ENCODE peak calls at places on chromosomes 4 and X, in nine cellular contexts. F, V, D, W, Y, X, C, U and T are unnamed samples.

GRCh38 chrX:43589735-43590515 is 66.2 kb upstream of the MAOA start:
- DNase-seq in F (no peak), V (no peak), D (no peak), W (no peak), Y (peak; percentile 6), X (no peak), C (no peak), U (no peak), T (no peak)

GRCh38 chrX:56233100-56233499 is 944 bp downstream of the KLF8 start:
- DNase-seq in F (no peak), V (no peak), D (no peak), W (no peak), Y (no peak), X (no peak), C (no peak), U (no peak), T (no peak)

GRCh38 chr4:54487491-54487890 is 170.3 kb upstream of the KIT start:
- DNase-seq in F (no peak), V (no peak), D (no peak), W (no peak), Y (no peak), X (no peak), C (no peak), U (no peak), T (no peak)

GRCh38 chr4:142428715-142429114 is 417.4 kb downstream of the INPP4B start:
- DNase-seq in F (no peak), V (no peak), D (no peak), W (no peak), Y (no peak), X (no peak), C (no peak), U (no peak), T (no peak)

GRCh38 chrX:107775734-107776511 is at the start of gene TSC22D3:
- DNase-seq in F (peak; percentile 48), V (peak; percentile 58), D (peak; percentile 14), W (peak; percentile 71), Y (peak; percentile 74), X (peak; percentile 61), C (peak; percentile 50), U (peak; percentile 74), T (peak; percentile 79)

GRCh38 chrX:72133851-72134546 is 2.3 kb upstream of the RTL5 start:
- DNase-seq in F (no peak), V (no peak), D (no peak), W (no peak), Y (no peak), X (no peak), C (no peak), U (no peak), T (no peak)

GRCh38 chrX:71067079-71067478 is 1.1 kb downstream of the SNX12 start:
- DNase-seq in F (no peak), V (no peak), D (no peak), W (no peak), Y (no peak), X (no peak), C (no peak), U (no peak), T (no peak)

GRCh38 chrX:18873189-18873791 is 110.6 kb downstream of the PHKA2 start:
- DNase-seq in F (no peak), V (no peak), D (no peak), W (no peak), Y (peak; percentile 78), X (no peak), C (no peak), U (peak; percentile 74), T (no peak)

GRCh38 chr4:144645621-144646522 is at the start of gene HHIP:
- DNase-seq in F (no peak), V (peak; percentile 45), D (no peak), W (peak; percentile 77), Y (peak; percentile 18), X (no peak), C (no peak), U (peak; percentile 61), T (peak; percentile 15)

GRCh38 chr4:112170451-112170993 is 25.3 kb downstream of the FAM241A start:
- DNase-seq in F (no peak), V (no peak), D (no peak), W (no peak), Y (peak; percentile 88), X (no peak), C (no peak), U (peak; percentile 96), T (peak; percentile 17)

GRCh38 chr4:169963998-169964397 is 62.2 kb downstream of the MFAP3L start:
- DNase-seq in F (no peak), V (no peak), D (no peak), W (no peak), Y (no peak), X (no peak), C (no peak), U (no peak), T (no peak)

GRCh38 chrX:1527457-1527856 is 9.5 kb downstream of the P2RY8 start:
- DNase-seq in F (no peak), V (no peak), D (no peak), W (no peak), Y (no peak), X (no peak), C (no peak), U (no peak), T (no peak)

GRCh38 chr4:78704317-78704716 is 71.8 kb upstream of the BMP2K start:
- DNase-seq in F (no peak), V (no peak), D (no peak), W (no peak), Y (no peak), X (no peak), C (no peak), U (no peak), T (no peak)

GRCh38 chr4:140098481-140099132 is 55.4 kb downstream of the MAML3 start:
- DNase-seq in F (no peak), V (no peak), D (no peak), W (no peak), Y (peak; percentile 38), X (no peak), C (no peak), U (peak; percentile 87), T (peak; percentile 19)

GRCh38 chr4:54626113-54626512 is 31.6 kb upstream of the KIT start:
- DNase-seq in F (no peak), V (peak; percentile 50), D (no peak), W (no peak), Y (no peak), X (no peak), C (no peak), U (no peak), T (no peak)

GRCh38 chr4:147479817-147480216 is 1.1 kb upstream of the EDNRA start:
- DNase-seq in F (no peak), V (no peak), D (no peak), W (no peak), Y (peak; percentile 65), X (no peak), C (no peak), U (no peak), T (no peak)

GRCh38 chrX:103063918-103064434 is at the start of gene BEX1:
- DNase-seq in F (no peak), V (no peak), D (no peak), W (peak; percentile 41), Y (peak; percentile 63), X (no peak), C (no peak), U (peak; percentile 84), T (peak; percentile 51)

GRCh38 chr4:101682946-101683345 is 107.6 kb upstream of the BANK1 start:
- DNase-seq in F (no peak), V (no peak), D (no peak), W (no peak), Y (no peak), X (no peak), C (no peak), U (no peak), T (no peak)